ENCODE peak calls at places on chromosomes 11 and 22, in eight cellular contexts. One of them, this sample, is unnamed.

GRCh38 chr11:45366196-45366595 is 80.1 kb upstream of the SYT13 start:
- DNase-seq in right atrium auricular region: no peak
- DNase-seq in AG09309: no peak
- DNase-seq in heart right ventricle: no peak
- DNase-seq in brain microvascular endothelial cell: no peak
- DNase-seq in kidney: no peak
- DNase-seq in esophagus squamous epithelium: no peak
- DNase-seq in fibroblast of the aortic adventitia: no peak
- DNase-seq in this sample: no peak

GRCh38 chr11:112132737-112133136 is 31.2 kb downstream of the IL18 start:
- DNase-seq in right atrium auricular region: no peak
- DNase-seq in AG09309: no peak
- DNase-seq in heart right ventricle: no peak
- DNase-seq in brain microvascular endothelial cell: no peak
- DNase-seq in kidney: no peak
- DNase-seq in esophagus squamous epithelium: no peak
- DNase-seq in fibroblast of the aortic adventitia: no peak
- DNase-seq in this sample: no peak

GRCh38 chr11:105177658-105178057 is 38.1 kb upstream of the CARD18 start:
- DNase-seq in right atrium auricular region: no peak
- DNase-seq in AG09309: peak
- DNase-seq in heart right ventricle: no peak
- DNase-seq in brain microvascular endothelial cell: peak
- DNase-seq in kidney: no peak
- DNase-seq in esophagus squamous epithelium: no peak
- DNase-seq in fibroblast of the aortic adventitia: peak
- DNase-seq in this sample: peak

GRCh38 chr11:61949169-61950034 is 749 bp upstream of the BEST1 start:
- DNase-seq in right atrium auricular region: peak
- DNase-seq in AG09309: peak
- DNase-seq in heart right ventricle: peak
- DNase-seq in brain microvascular endothelial cell: peak
- DNase-seq in kidney: peak
- DNase-seq in esophagus squamous epithelium: no peak
- DNase-seq in fibroblast of the aortic adventitia: peak
- DNase-seq in this sample: peak

GRCh38 chr11:70505761-70506657 is 107.7 kb downstream of the CTTN start:
- DNase-seq in right atrium auricular region: no peak
- DNase-seq in AG09309: no peak
- DNase-seq in heart right ventricle: no peak
- DNase-seq in brain microvascular endothelial cell: no peak
- DNase-seq in kidney: peak
- DNase-seq in esophagus squamous epithelium: no peak
- DNase-seq in fibroblast of the aortic adventitia: no peak
- DNase-seq in this sample: no peak

GRCh38 chr22:35914665-35915476 is 113.8 kb downstream of the RBFOX2 start:
- DNase-seq in right atrium auricular region: peak
- DNase-seq in AG09309: peak
- DNase-seq in heart right ventricle: peak
- DNase-seq in brain microvascular endothelial cell: peak
- DNase-seq in kidney: no peak
- DNase-seq in esophagus squamous epithelium: no peak
- DNase-seq in fibroblast of the aortic adventitia: peak
- DNase-seq in this sample: peak

GRCh38 chr22:49693848-49694247 is 133.8 kb downstream of the BRD1 start:
- DNase-seq in right atrium auricular region: no peak
- DNase-seq in AG09309: no peak
- DNase-seq in heart right ventricle: no peak
- DNase-seq in brain microvascular endothelial cell: no peak
- DNase-seq in kidney: no peak
- DNase-seq in esophagus squamous epithelium: no peak
- DNase-seq in fibroblast of the aortic adventitia: no peak
- DNase-seq in this sample: no peak

GRCh38 chr11:91926967-91927366 is 297.7 kb upstream of the FAT3 start:
- DNase-seq in right atrium auricular region: no peak
- DNase-seq in AG09309: no peak
- DNase-seq in heart right ventricle: no peak
- DNase-seq in brain microvascular endothelial cell: no peak
- DNase-seq in kidney: peak
- DNase-seq in esophagus squamous epithelium: no peak
- DNase-seq in fibroblast of the aortic adventitia: no peak
- DNase-seq in this sample: no peak

GRCh38 chr11:20125927-20126326 is 34.3 kb downstream of the DBX1 start:
- DNase-seq in right atrium auricular region: no peak
- DNase-seq in AG09309: no peak
- DNase-seq in heart right ventricle: no peak
- DNase-seq in brain microvascular endothelial cell: peak
- DNase-seq in kidney: no peak
- DNase-seq in esophagus squamous epithelium: no peak
- DNase-seq in fibroblast of the aortic adventitia: peak
- DNase-seq in this sample: peak

GRCh38 chr11:66745356-66746235 is 16.6 kb upstream of the SPTBN2 start:
- DNase-seq in right atrium auricular region: peak
- DNase-seq in AG09309: no peak
- DNase-seq in heart right ventricle: no peak
- DNase-seq in brain microvascular endothelial cell: no peak
- DNase-seq in kidney: peak
- DNase-seq in esophagus squamous epithelium: no peak
- DNase-seq in fibroblast of the aortic adventitia: no peak
- DNase-seq in this sample: no peak

GRCh38 chr11:102452461-102453285 is at the start of gene TMEM123:
- DNase-seq in right atrium auricular region: peak
- DNase-seq in AG09309: no peak
- DNase-seq in heart right ventricle: peak
- DNase-seq in brain microvascular endothelial cell: peak
- DNase-seq in kidney: peak
- DNase-seq in esophagus squamous epithelium: peak
- DNase-seq in fibroblast of the aortic adventitia: peak
- DNase-seq in this sample: peak

GRCh38 chr11:73963861-73964260 is 13.0 kb downstream of the DNAJB13 start:
- DNase-seq in right atrium auricular region: no peak
- DNase-seq in AG09309: no peak
- DNase-seq in heart right ventricle: no peak
- DNase-seq in brain microvascular endothelial cell: no peak
- DNase-seq in kidney: peak
- DNase-seq in esophagus squamous epithelium: no peak
- DNase-seq in fibroblast of the aortic adventitia: no peak
- DNase-seq in this sample: no peak

GRCh38 chr11:19378814-19379213 is 138.1 kb upstream of the E2F8 start:
- DNase-seq in right atrium auricular region: no peak
- DNase-seq in AG09309: no peak
- DNase-seq in heart right ventricle: no peak
- DNase-seq in brain microvascular endothelial cell: no peak
- DNase-seq in kidney: no peak
- DNase-seq in esophagus squamous epithelium: no peak
- DNase-seq in fibroblast of the aortic adventitia: peak
- DNase-seq in this sample: peak

GRCh38 chr11:66531841-66532240 is 14.0 kb downstream of the ZDHHC24 start:
- DNase-seq in right atrium auricular region: no peak
- DNase-seq in AG09309: no peak
- DNase-seq in heart right ventricle: no peak
- DNase-seq in brain microvascular endothelial cell: no peak
- DNase-seq in kidney: no peak
- DNase-seq in esophagus squamous epithelium: no peak
- DNase-seq in fibroblast of the aortic adventitia: no peak
- DNase-seq in this sample: no peak

GRCh38 chr11:13644997-13645667 is 23.3 kb upstream of the FAR1 start:
- DNase-seq in right atrium auricular region: no peak
- DNase-seq in AG09309: no peak
- DNase-seq in heart right ventricle: no peak
- DNase-seq in brain microvascular endothelial cell: no peak
- DNase-seq in kidney: no peak
- DNase-seq in esophagus squamous epithelium: no peak
- DNase-seq in fibroblast of the aortic adventitia: no peak
- DNase-seq in this sample: no peak

GRCh38 chr22:19522190-19522880 is 1.9 kb downstream of the CLDN5 start:
- DNase-seq in right atrium auricular region: no peak
- DNase-seq in AG09309: no peak
- DNase-seq in heart right ventricle: peak
- DNase-seq in brain microvascular endothelial cell: no peak
- DNase-seq in kidney: no peak
- DNase-seq in esophagus squamous epithelium: no peak
- DNase-seq in fibroblast of the aortic adventitia: no peak
- DNase-seq in this sample: no peak

GRCh38 chr11:86475027-86475426 is 100.3 kb downstream of the CCDC81 start:
- DNase-seq in right atrium auricular region: no peak
- DNase-seq in AG09309: no peak
- DNase-seq in heart right ventricle: no peak
- DNase-seq in brain microvascular endothelial cell: no peak
- DNase-seq in kidney: no peak
- DNase-seq in esophagus squamous epithelium: no peak
- DNase-seq in fibroblast of the aortic adventitia: no peak
- DNase-seq in this sample: no peak

GRCh38 chr11:130448039-130448415 is 418 bp upstream of the ADAMTS15 start:
- DNase-seq in right atrium auricular region: no peak
- DNase-seq in AG09309: no peak
- DNase-seq in heart right ventricle: no peak
- DNase-seq in brain microvascular endothelial cell: no peak
- DNase-seq in kidney: no peak
- DNase-seq in esophagus squamous epithelium: no peak
- DNase-seq in fibroblast of the aortic adventitia: no peak
- DNase-seq in this sample: no peak

GRCh38 chr11:130449996-130450419 is 1.6 kb downstream of the ADAMTS15 start:
- DNase-seq in right atrium auricular region: peak
- DNase-seq in AG09309: no peak
- DNase-seq in heart right ventricle: peak
- DNase-seq in brain microvascular endothelial cell: peak
- DNase-seq in kidney: peak
- DNase-seq in esophagus squamous epithelium: no peak
- DNase-seq in fibroblast of the aortic adventitia: peak
- DNase-seq in this sample: peak

GRCh38 chr11:130449246-130449990 is 973 bp downstream of the ADAMTS15 start:
- DNase-seq in right atrium auricular region: no peak
- DNase-seq in AG09309: no peak
- DNase-seq in heart right ventricle: no peak
- DNase-seq in brain microvascular endothelial cell: no peak
- DNase-seq in kidney: no peak
- DNase-seq in esophagus squamous epithelium: no peak
- DNase-seq in fibroblast of the aortic adventitia: peak
- DNase-seq in this sample: no peak

GRCh38 chr11:130451261-130452019 is 3.0 kb downstream of the ADAMTS15 start:
- DNase-seq in right atrium auricular region: peak
- DNase-seq in AG09309: no peak
- DNase-seq in heart right ventricle: peak
- DNase-seq in brain microvascular endothelial cell: peak
- DNase-seq in kidney: no peak
- DNase-seq in esophagus squamous epithelium: no peak
- DNase-seq in fibroblast of the aortic adventitia: peak
- DNase-seq in this sample: peak

GRCh38 chr11:130448416-130449068 is at the start of gene ADAMTS15:
- DNase-seq in right atrium auricular region: peak
- DNase-seq in AG09309: no peak
- DNase-seq in heart right ventricle: peak
- DNase-seq in brain microvascular endothelial cell: peak
- DNase-seq in kidney: peak
- DNase-seq in esophagus squamous epithelium: no peak
- DNase-seq in fibroblast of the aortic adventitia: peak
- DNase-seq in this sample: peak
- H3K4me3 ChIP-seq in right atrium auricular region: peak
- H3K4me3 ChIP-seq in AG09309: peak
- H3K4me3 ChIP-seq in heart right ventricle: peak
- H3K4me3 ChIP-seq in brain microvascular endothelial cell: peak
- H3K4me3 ChIP-seq in kidney: peak
- H3K4me3 ChIP-seq in esophagus squamous epithelium: peak
- H3K4me3 ChIP-seq in fibroblast of the aortic adventitia: peak
- H3K4me3 ChIP-seq in this sample: peak

DNA sequence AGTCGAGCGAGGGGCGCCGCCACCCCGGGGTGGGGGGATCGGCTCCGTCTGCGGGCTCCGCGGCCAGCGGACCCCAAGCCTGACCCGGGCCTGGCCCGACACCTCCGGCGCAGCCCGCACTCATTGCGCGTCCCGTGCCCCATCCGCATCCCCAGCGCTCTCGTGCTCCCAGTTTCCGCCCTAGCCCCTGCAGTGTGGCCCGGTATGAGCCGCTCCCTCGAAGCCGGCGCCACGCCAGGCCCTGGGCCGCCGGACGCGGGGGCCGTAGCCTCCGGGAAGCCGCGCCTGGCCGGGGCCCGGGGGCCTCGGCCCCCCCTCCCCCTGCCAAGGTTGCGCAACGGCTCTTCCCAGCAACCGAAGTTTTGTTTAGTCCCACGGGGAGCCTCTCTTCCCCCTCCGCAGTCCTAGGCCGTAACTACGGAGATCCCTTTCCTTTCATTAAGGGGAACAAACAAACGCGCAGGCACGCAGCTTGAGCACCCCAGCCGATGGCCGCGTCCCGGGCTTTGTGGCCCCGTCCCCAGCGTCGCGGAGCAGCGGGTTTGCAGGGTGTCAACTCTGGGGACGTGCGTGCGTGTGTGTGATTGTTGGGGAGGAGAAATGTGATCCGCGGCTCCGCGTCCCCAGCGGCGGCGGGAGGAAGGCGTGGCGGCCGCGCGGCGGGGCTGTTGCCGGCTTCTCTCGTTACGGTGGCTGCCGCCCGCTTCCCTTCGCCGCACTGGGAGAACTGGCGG is 883 bp downstream of the HIPK3 start:
- DNase-seq in right atrium auricular region: peak
- DNase-seq in AG09309: peak
- DNase-seq in heart right ventricle: peak
- DNase-seq in brain microvascular endothelial cell: peak
- DNase-seq in kidney: peak
- DNase-seq in esophagus squamous epithelium: peak
- DNase-seq in fibroblast of the aortic adventitia: peak
- DNase-seq in this sample: peak
- TF ChIP-seq CTCF in right atrium auricular region: peak
- TF ChIP-seq CTCF in AG09309: peak
- TF ChIP-seq CTCF in heart right ventricle: peak
- TF ChIP-seq CTCF in brain microvascular endothelial cell: peak
- TF ChIP-seq CTCF in kidney: peak
- TF ChIP-seq CTCF in esophagus squamous epithelium: no peak
- TF ChIP-seq CTCF in fibroblast of the aortic adventitia: no peak
- TF ChIP-seq CTCF in this sample: peak

DNA sequence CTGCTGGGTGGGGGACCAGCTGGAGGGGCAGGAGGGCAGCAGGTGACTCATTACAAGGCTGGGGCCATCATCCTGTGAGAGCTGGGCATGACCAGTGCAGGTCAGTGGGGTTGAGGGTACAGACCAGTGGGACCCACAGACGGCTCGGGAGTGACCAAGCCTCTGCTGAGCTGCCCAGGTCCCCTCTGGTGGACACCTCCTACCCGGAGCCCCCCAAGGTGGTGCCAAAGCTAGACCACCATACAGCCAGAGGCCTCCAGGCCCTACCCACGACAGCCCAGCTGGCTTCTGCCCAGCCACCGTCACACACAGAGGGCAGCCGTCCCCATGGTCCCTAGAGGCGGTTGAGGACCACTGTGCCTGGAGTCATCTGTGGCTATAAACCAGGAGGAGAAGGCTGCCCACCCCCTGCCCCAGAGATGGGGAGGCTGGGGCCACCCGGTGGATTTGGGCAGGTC is 695 bp downstream of the MYEOV start:
- DNase-seq in right atrium auricular region: no peak
- DNase-seq in AG09309: no peak
- DNase-seq in heart right ventricle: no peak
- DNase-seq in brain microvascular endothelial cell: no peak
- DNase-seq in kidney: no peak
- DNase-seq in esophagus squamous epithelium: no peak
- DNase-seq in fibroblast of the aortic adventitia: no peak
- DNase-seq in this sample: no peak
- H3K4me3 ChIP-seq in right atrium auricular region: no peak
- H3K4me3 ChIP-seq in AG09309: no peak
- H3K4me3 ChIP-seq in heart right ventricle: no peak
- H3K4me3 ChIP-seq in brain microvascular endothelial cell: no peak
- H3K4me3 ChIP-seq in kidney: no peak
- H3K4me3 ChIP-seq in esophagus squamous epithelium: peak
- H3K4me3 ChIP-seq in fibroblast of the aortic adventitia: no peak
- H3K4me3 ChIP-seq in this sample: no peak

GRCh38 chr22:33726294-33726711 is 194.0 kb downstream of the LARGE1 start:
- DNase-seq in right atrium auricular region: no peak
- DNase-seq in AG09309: peak
- DNase-seq in heart right ventricle: peak
- DNase-seq in brain microvascular endothelial cell: peak
- DNase-seq in kidney: no peak
- DNase-seq in esophagus squamous epithelium: no peak
- DNase-seq in fibroblast of the aortic adventitia: peak
- DNase-seq in this sample: peak
- TF ChIP-seq CTCF in right atrium auricular region: no peak
- TF ChIP-seq CTCF in AG09309: no peak
- TF ChIP-seq CTCF in heart right ventricle: no peak
- TF ChIP-seq CTCF in brain microvascular endothelial cell: no peak
- TF ChIP-seq CTCF in kidney: no peak
- TF ChIP-seq CTCF in esophagus squamous epithelium: no peak
- TF ChIP-seq CTCF in fibroblast of the aortic adventitia: no peak
- TF ChIP-seq CTCF in this sample: no peak

This sample was measured in cardiac fibroblast.